ENCODE peak calls at places on chromosome 19, in six cellular contexts. R, P, J, Y, N and O are unnamed samples.
A peak's percentile ranks its signal among the peaks of the same experiment; 100 is the strongest.

GRCh38 chr19:55220525-55220924 is 8.0 kb downstream of the TMEM86B start:
- DNase-seq in R (no peak), J (no peak), P (peak; percentile 76), N (no peak), Y (no peak), O (no peak)

GRCh38 chr19:7669641-7670040 is 792 bp downstream of the RETN start:
- DNase-seq in N (no peak), P (no peak), R (no peak), Y (no peak), J (no peak), O (no peak)

GRCh38 chr19:56252699-56253422 is 19.7 kb upstream of the EDDM13 start:
- DNase-seq in N (peak; percentile 61), P (peak; percentile 91), R (peak; percentile 89), J (peak; percentile 86), Y (peak; percentile 35), O (no peak)

GRCh38 chr19:7831452-7831851 is 1.4 kb downstream of the EVI5L start:
- DNase-seq in Y (no peak), R (peak; percentile 43), P (peak; percentile 79), J (no peak), N (no peak), O (no peak)

GRCh38 chr19:37654118-37654517 is 1.1 kb downstream of the ZFP30 start:
- DNase-seq in Y (no peak), J (no peak), P (no peak), N (no peak), R (peak; percentile 21), O (no peak)

GRCh38 chr19:34900245-34900644 is 26.5 kb upstream of the ZNF30 start:
- DNase-seq in N (no peak), Y (no peak), R (no peak), J (no peak), P (no peak), O (no peak)

GRCh38 chr19:8081569-8082550 is 29.3 kb downstream of the CCL25 start:
- DNase-seq in J (no peak), P (no peak), Y (no peak), R (peak; percentile 70), N (no peak), O (no peak)

GRCh38 chr19:8001995-8002849 is 3.2 kb downstream of the ELAVL1 start:
- DNase-seq in R (peak; percentile 87), N (peak; percentile 74), Y (peak; percentile 74), P (peak; percentile 90), J (peak; percentile 81), O (peak; percentile 35)

GRCh38 chr19:8615022-8615421 is 4.5 kb upstream of the ADAMTS10 start:
- DNase-seq in N (no peak), R (no peak), P (no peak), J (no peak), Y (no peak), O (no peak)

GRCh38 chr19:31421856-31422255 is 72.6 kb upstream of the TSHZ3 start:
- DNase-seq in J (no peak), R (no peak), N (no peak), P (peak; percentile 5), Y (no peak), O (no peak)

GRCh38 chr19:30920238-30920637 is 429.0 kb downstream of the TSHZ3 start:
- DNase-seq in N (no peak), R (no peak), J (no peak), P (no peak), Y (no peak), O (no peak)

GRCh38 chr19:32460476-32460875 is 54.9 kb downstream of the DPY19L3 start:
- DNase-seq in Y (no peak), N (no peak), P (no peak), J (no peak), R (no peak), O (no peak)

GRCh38 chr19:55526216-55527196 is 10.4 kb downstream of the SBK2 start:
- DNase-seq in R (peak; percentile 86), N (peak; percentile 62), Y (no peak), J (peak; percentile 62), P (no peak), O (peak; percentile 71)

GRCh38 chr19:18898533-18899408 is 2.8 kb upstream of the CERS1 start:
- DNase-seq in R (no peak), P (peak; percentile 60), J (no peak), N (peak; percentile 65), Y (no peak), O (no peak)

GRCh38 chr19:37989855-37990254 is 82.8 kb downstream of the SIPA1L3 start:
- DNase-seq in P (peak; percentile 48), Y (no peak), J (no peak), N (no peak), R (peak; percentile 18), O (no peak)

GRCh38 chr19:29672319-29672932 is 7.2 kb downstream of the PLEKHF1 start:
- DNase-seq in Y (no peak), J (no peak), P (no peak), N (no peak), R (no peak), O (no peak)

GRCh38 chr19:31699421-31699820 is 350.2 kb upstream of the TSHZ3 start:
- DNase-seq in N (no peak), J (no peak), P (peak; percentile 39), Y (no peak), R (no peak), O (no peak)

GRCh38 chr19:46944918-46945628 is 74.6 kb upstream of the NPAS1 start:
- DNase-seq in Y (peak; percentile 76), N (peak; percentile 87), P (peak; percentile 90), R (peak; percentile 62), J (peak; percentile 76), O (no peak)

GRCh38 chr19:18464646-18465045 is 26.7 kb upstream of the ISYNA1 start:
- DNase-seq in P (no peak), N (peak; percentile 40), J (peak; percentile 82), Y (peak; percentile 95), R (peak; percentile 85), O (peak; percentile 66)

GRCh38 chr19:610801-611505 is 21.3 kb downstream of the HCN2 start:
- DNase-seq in N (peak; percentile 28), R (peak; percentile 95), Y (no peak), J (peak; percentile 92), P (no peak), O (peak; percentile 87)

GRCh38 chr19:53537126-53537522 is 821 bp upstream of the ZNF331 start:
- DNase-seq in P (no peak), N (no peak), J (no peak), Y (no peak), R (no peak), O (no peak)

GRCh38 chr19:49061000-49061399 is 3.5 kb upstream of the CGB7 start:
- DNase-seq in J (no peak), P (no peak), N (no peak), Y (no peak), R (no peak), O (no peak)

GRCh38 chr19:49059056-49059455 is 1.5 kb upstream of the CGB7 start:
- DNase-seq in J (no peak), N (no peak), P (no peak), Y (no peak), R (no peak), O (no peak)

GRCh38 chr19:49056101-49056901 is 1.2 kb downstream of the CGB7 start:
- DNase-seq in J (peak; percentile 9), N (peak; percentile 52), Y (peak; percentile 49), R (peak; percentile 47), P (peak; percentile 87), O (no peak)

GRCh38 chr19:49058592-49058991 is 1.0 kb upstream of the CGB7 start:
- DNase-seq in P (peak; percentile 29), Y (no peak), N (no peak), R (peak; percentile 33), J (peak; percentile 40), O (no peak)

DNA sequence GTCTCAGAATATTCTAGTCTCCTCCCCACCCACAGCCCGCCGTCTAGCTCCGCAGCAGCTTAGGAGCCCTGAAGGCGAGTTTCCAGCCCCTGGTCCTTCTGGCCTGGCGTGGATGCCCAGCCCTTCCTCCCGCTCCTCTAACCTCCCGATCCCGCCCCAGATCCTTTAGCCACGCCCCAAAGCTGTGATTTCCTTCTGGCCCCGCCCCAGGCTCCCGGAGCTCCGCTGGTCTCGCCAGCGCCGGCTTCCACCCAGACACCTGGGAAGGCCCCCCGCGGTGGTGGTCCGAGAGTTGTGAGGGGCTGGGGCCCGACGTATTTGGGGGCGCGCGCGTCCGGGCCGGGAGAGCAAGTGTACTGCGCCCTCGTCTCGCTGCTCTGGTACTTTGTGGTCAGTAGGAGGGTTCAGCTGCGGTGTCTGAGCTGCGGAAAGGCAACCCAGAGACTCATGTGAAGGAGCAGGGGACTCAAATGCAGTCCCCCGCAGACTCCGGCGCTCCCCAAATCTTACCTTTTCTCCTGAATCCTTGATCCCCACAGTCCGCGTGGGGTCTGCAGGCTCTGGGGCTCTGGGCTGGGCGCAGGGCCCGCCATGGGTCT is at the start of gene CGB7:
- DNase-seq in J (peak; percentile 29), P (peak; percentile 87), R (peak; percentile 59), N (peak; percentile 74), Y (peak; percentile 64), O (no peak)
- H3K4me3 ChIP-seq in J (peak within 1 kb of the TSS; percentile 64), P (peak within 1 kb of the TSS; percentile 48), R (peak within 1 kb of the TSS; percentile 49), N (peak within 1 kb of the TSS; percentile 62), Y (peak within 1 kb of the TSS; percentile 48), O (peak within 1 kb of the TSS; percentile 58)

GRCh38 chr19:48878219-48879024 is 6.2 kb downstream of the PPP1R15A start:
- DNase-seq in N (peak; percentile 75), P (no peak), R (peak; percentile 97), J (peak; percentile 54), Y (peak; percentile 59), O (no peak)
- H3K4me3 ChIP-seq in N (no peak overlapping the region), P (no peak overlapping the region), R (no peak overlapping the region), J (no peak overlapping the region), Y (no peak overlapping the region), O (no peak overlapping the region)

DNA sequence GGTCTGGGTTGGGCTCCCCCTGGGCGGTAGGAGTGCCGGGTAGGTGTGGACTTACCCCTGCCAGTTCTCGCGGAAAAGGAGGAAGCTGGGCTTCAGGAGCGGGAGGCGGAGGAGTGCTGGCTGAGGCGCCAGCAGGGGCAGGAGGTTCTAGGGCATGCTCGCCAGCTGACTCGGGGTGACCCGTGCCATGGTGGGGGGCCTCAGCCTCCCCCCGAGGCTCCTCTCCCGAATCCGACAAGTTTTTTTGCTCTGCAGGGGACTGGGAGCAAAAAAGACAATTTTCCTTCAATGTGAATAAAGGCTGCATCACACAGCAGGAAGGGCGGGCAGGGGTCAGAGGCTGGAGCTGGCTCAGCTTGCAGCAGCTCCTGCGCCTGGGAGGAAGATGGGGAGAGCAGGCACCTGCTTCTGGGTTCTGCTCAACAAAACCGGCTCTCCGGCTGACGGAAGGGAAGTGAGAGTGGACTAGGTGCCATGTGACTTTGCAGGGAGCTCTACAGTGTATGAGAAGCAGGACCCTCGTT is 26.5 kb downstream of the RANBP3 start:
- DNase-seq in P (peak; percentile 61), N (no peak), Y (no peak), J (no peak), R (no peak), O (no peak)
- H3K4me3 ChIP-seq in P (peak overlapping the region; percentile 33), N (no peak overlapping the region), Y (no peak overlapping the region), J (no peak overlapping the region), R (no peak overlapping the region), O (no peak overlapping the region)

DNA sequence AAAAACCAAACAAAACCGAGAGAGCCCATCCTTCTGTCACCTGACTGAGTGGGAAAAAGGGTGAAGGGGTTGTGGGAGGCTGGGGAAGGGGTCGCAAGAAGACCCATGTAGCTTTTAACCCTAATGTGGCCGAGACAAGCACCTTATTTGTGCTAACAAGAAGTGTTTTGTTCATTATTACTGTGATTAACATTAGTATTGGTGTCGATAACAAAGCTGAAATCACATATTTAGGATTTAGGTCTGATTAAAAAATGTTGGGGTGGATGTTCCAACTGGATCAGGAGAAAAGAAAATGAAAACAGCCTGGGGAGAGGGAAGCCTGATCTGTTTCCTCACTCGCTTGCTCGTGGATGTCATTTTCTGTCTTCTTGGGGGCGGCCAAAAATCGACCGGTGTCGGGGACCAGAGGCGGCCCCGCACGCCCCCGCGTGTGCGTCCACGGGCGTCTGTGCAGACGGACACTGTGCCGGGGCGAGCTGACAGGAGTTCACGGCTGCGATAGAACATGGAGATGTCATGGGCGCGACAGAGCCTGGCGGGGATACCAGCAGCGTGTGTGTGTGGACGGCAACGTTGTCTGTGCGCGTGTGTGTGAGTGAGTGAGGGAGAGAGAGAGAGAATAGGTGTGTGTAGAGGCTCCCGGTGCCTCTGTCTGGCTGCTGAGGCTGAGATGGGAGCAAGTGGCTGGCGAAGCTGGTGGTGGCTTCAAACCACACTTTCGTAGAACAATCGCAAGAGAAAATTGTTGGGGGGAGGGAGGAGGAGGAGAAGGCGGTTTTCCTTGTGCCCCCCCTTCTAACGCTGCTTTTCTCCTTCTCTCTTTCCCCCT is 29.1 kb downstream of the NFIX start:
- DNase-seq in P (peak; percentile 50), R (peak; percentile 41), J (no peak), Y (no peak), N (no peak), O (no peak)
- H3K4me3 ChIP-seq in P (no peak overlapping the region), R (no peak overlapping the region), J (peak overlapping the region; percentile 47), Y (peak overlapping the region; percentile 51), N (peak overlapping the region; percentile 40), O (peak overlapping the region; percentile 51)